ENCODE peak calls at places on chromosome 1, in five cellular contexts. I is gastrocnemius medialis; Y is CD8-positive, alpha-beta T cell; V is astrocyte of the spinal cord; W is left lung. G is an unnamed sample.

GRCh38 chr1:165773324-165773965 is 4.8 kb upstream of the TMCO1 start:
- DNase-seq in Y (no peak), V (peak; percentile 62), I (no peak), W (no peak), G (no peak)

GRCh38 chr1:199403421-199404116 is 623.9 kb upstream of the NR5A2 start:
- DNase-seq in V (peak; percentile 90), I (no peak), Y (no peak), W (no peak), G (no peak)

GRCh38 chr1:229231754-229232119 is 39.2 kb upstream of the RAB4A start:
- DNase-seq in I (no peak), W (no peak), V (no peak), Y (no peak), G (no peak)

GRCh38 chr1:176696109-176696508 is 233.1 kb downstream of the PAPPA2 start:
- DNase-seq in V (peak; percentile 31), I (peak; percentile 90), W (peak; percentile 43), Y (no peak), G (no peak)

GRCh38 chr1:119453021-119453420 is 38.1 kb downstream of the HSD3B2 start:
- DNase-seq in V (peak; percentile 47), I (peak; percentile 14), Y (no peak), W (no peak), G (no peak)

GRCh38 chr1:40479156-40479555 is 2.1 kb downstream of the ZFP69 start:
- DNase-seq in Y (no peak), I (no peak), V (no peak), W (no peak), G (no peak)

GRCh38 chr1:202210370-202210769 is 16.8 kb downstream of the LGR6 start:
- DNase-seq in I (no peak), W (no peak), Y (no peak), V (peak; percentile 57), G (no peak)

GRCh38 chr1:31699341-31699891 is 4.4 kb downstream of the COL16A1 start:
- DNase-seq in Y (peak; percentile 66), W (no peak), I (no peak), V (no peak), G (no peak)

GRCh38 chr1:117026361-117026760 is 24.8 kb downstream of the CD101 start:
- DNase-seq in I (no peak), Y (no peak), V (no peak), W (no peak), G (no peak)

GRCh38 chr1:110056776-110057175 is 13.7 kb downstream of the ALX3 start:
- DNase-seq in Y (no peak), I (no peak), W (no peak), V (peak; percentile 20), G (no peak)

GRCh38 chr1:233289676-233290075 is 5.8 kb downstream of the PCNX2 start:
- DNase-seq in W (no peak), Y (no peak), I (no peak), V (no peak), G (no peak)

GRCh38 chr1:94209425-94209824 is 28.0 kb downstream of the ARHGAP29 start:
- DNase-seq in I (no peak), V (no peak), W (no peak), Y (no peak), G (no peak)

GRCh38 chr1:57696041-57696440 is 272.2 kb upstream of the DAB1 start:
- DNase-seq in W (no peak), Y (no peak), I (no peak), V (no peak), G (no peak)

GRCh38 chr1:34885405-34886247 is 26.1 kb upstream of the SMIM12 start:
- DNase-seq in Y (peak; percentile 64), V (peak; percentile 3), I (no peak), W (peak; percentile 47), G (no peak)

GRCh38 chr1:89918127-89918793 is 76.7 kb upstream of the ZNF326 start:
- DNase-seq in V (no peak), Y (no peak), W (no peak), I (peak; percentile 76), G (no peak)

GRCh38 chr1:234322979-234323378 is 50.3 kb upstream of the COA6 start:
- DNase-seq in V (peak; percentile 8), Y (no peak), I (no peak), W (no peak), G (no peak)
- TF ChIP-seq CTCF in V (peak; percentile 37), Y (peak; percentile 50), I (no peak), W (no peak), G (no peak)

DNA sequence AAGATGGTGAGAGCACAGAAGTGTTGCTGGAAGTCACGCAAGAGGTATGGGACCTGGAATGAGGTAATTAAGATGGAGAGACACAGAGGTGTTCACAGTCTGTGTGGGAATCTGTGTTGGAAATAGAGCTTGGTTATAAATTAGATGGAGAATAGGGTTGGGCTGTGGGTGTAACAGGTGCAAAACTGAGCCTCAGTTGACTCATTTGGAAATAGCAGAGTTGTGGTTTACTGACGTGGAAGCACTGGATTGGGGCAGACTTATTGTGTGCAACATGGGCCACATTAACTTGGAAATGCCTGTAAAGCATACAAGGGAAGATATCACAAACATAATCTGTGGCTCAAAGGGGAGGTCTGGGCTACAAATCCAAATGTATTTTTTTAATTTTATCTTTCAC is 13.0 kb downstream of the CAMSAP2 start:
- DNase-seq in Y (no peak), V (no peak), W (no peak), I (no peak), G (no peak)
- H3K4me3 ChIP-seq in Y (no peak overlapping the region), V (no peak overlapping the region), W (no peak overlapping the region), I (no peak overlapping the region), G (no peak overlapping the region)

GRCh38 chr1:236082511-236082910 is 17.6 kb upstream of the NID1 start:
- DNase-seq in Y (no peak), I (no peak), V (no peak), W (no peak), G (no peak)

GRCh38 chr1:236085545-236086159 is 20.8 kb upstream of the NID1 start:
- DNase-seq in W (no peak), Y (no peak), V (no peak), I (no peak), G (no peak)

GRCh38 chr1:236081546-236082227 is 16.8 kb upstream of the NID1 start:
- DNase-seq in V (no peak), I (no peak), Y (no peak), W (no peak), G (no peak)

GRCh38 chr1:236084386-236084730 is 19.5 kb upstream of the NID1 start:
- DNase-seq in I (no peak), V (no peak), Y (no peak), W (no peak), G (no peak)

DNA sequence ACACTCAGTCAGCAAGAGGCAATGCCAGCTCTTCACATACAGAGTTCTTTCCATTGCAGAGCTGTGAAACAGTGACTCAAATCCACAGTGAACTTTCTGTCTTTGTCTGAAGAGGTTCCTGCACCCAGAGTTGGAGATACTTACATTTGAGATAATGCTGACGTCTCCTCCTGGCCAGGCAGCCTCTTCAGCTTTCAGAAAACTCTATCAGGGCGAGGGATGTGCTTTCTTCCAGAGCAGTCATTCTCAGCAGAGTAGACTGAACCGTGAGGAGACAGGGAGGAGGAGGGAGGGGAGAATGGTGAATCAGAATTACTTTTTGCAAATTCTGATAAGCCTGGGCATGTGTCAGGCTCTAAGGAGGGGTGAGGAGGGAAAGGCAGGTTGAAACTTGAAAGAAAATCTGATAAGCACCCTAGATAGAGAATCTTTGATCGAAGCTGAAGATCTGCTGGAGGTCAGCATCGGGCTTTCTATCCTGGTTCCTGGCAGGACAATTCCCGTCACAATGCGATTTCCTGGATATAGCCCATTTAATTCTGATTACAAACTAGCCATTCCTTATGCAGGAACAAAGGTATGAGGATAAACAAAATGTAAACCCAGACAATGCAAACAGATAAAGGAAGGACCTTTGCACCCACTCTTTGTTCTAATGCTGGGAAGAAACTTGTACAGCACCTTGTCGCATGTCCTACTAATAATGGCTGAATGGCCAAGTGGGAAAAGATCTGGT is 18.9 kb upstream of the NID1 start:
- DNase-seq in Y (no peak), W (no peak), I (no peak), V (no peak), G (no peak)
- TF ChIP-seq CTCF in Y (no peak), W (no peak), I (no peak), V (no peak), G (no peak)

GRCh38 chr1:173411835-173412742 is 65.0 kb upstream of the PRDX6 start:
- DNase-seq in Y (no peak), W (no peak), I (no peak), V (peak; percentile 73), G (no peak)
- H3K4me3 ChIP-seq in Y (no peak overlapping the region), W (no peak overlapping the region), I (no peak overlapping the region), V (no peak overlapping the region), G (no peak overlapping the region)

GRCh38 chr1:171998711-171999110 is 157.4 kb downstream of the DNM3 start:
- DNase-seq in W (no peak), V (no peak), I (no peak), Y (no peak), G (no peak)

GRCh38 chr1:171999756-172000155 is 158.5 kb downstream of the DNM3 start:
- DNase-seq in W (no peak), I (no peak), Y (no peak), V (no peak), G (no peak)

GRCh38 chr1:171995573-171995972 is 154.3 kb downstream of the DNM3 start:
- DNase-seq in I (no peak), Y (no peak), W (no peak), V (no peak), G (no peak)

GRCh38 chr1:171990371-171990770 is 149.1 kb downstream of the DNM3 start:
- DNase-seq in V (no peak), W (no peak), Y (no peak), I (no peak), G (no peak)

DNA sequence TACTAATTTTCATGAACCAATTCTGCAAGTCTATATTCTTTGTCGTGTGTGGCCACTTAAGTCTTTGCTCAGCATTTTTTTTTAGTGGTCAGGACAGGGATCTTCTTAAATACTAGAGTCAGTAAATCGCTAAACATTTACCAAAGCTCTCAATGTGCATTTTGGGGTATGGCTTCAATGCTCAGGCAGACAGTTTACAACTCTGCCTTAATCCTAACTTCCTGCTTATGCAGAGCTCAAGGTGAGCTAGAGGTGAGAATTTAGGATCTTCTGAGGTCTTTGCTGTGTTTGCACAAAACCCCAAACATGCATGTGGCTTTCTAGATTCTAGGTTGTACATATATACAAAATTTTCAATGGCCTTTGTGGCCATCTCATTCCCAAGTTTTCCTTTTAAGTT is 153.0 kb downstream of the DNM3 start:
- DNase-seq in I (no peak), W (no peak), V (no peak), Y (no peak), G (no peak)
- TF ChIP-seq CTCF in I (no peak), W (no peak), V (no peak), Y (no peak), G (no peak)

DNA sequence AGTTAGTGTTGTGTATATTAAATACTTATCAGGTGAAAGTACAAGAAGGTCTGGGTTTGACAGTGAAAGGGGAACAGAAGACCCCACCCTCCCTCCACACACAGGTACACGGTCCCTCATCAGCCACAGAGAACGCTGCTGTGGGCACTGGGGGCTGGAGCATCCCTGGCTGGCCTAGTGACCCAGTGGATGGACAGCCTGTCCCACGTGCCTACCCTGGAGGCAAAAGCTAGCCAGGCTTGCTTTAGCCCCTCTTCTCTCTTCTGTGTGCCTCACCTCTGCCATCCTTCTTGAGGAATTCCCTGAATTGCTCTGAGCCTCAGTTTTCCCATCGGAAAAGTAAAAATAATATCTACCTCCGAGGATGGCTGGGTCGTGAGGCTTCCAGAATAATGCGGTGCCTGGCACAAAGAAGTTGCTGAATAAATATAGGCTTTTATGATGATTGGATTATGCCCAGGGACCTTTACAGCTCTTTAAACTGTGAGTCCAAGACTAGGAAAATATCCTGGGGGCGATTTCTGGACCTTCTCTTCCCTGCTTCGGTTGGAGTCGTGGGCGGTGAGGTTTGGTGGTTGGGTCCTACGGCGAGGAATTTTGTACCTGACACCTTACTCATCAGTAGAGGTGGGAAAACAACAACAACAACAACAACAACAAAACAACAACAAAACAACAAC is 918 bp downstream of the IFNLR1 start:
- DNase-seq in I (no peak), V (no peak), W (no peak), Y (no peak), G (no peak)
- H3K4me3 ChIP-seq in I (no peak overlapping the region), V (no peak overlapping the region), W (peak overlapping the region; percentile 41), Y (peak overlapping the region; percentile 51), G (no peak overlapping the region)

GRCh38 chr1:29453502-29454240 is 217.3 kb downstream of the PTPRU start:
- DNase-seq in W (no peak), Y (no peak), V (peak; percentile 12), I (no peak), G (no peak)
- TF ChIP-seq CTCF in W (no peak), Y (no peak), V (peak; percentile 36), I (no peak), G (no peak)